ENCODE peak calls at places on chromosome 21, in four cellular contexts. One of them, this sample, is unnamed.

GRCh38 chr21:45590726-45591618 is 48.7 kb upstream of the SLC19A1 start:
- DNase-seq in IMR-90: no peak
- DNase-seq in AG04449: no peak
- DNase-seq in heart right ventricle: peak; percentile 47
- DNase-seq in this sample: no peak

GRCh38 chr21:45982256-45982757 is 737 bp downstream of the COL6A1 start:
- DNase-seq in IMR-90: no peak
- DNase-seq in AG04449: no peak
- DNase-seq in heart right ventricle: peak; percentile 36
- DNase-seq in this sample: no peak

GRCh38 chr21:39885119-39885848 is 18.0 kb downstream of the PCP4 start:
- DNase-seq in IMR-90: no peak
- DNase-seq in AG04449: no peak
- DNase-seq in heart right ventricle: peak; percentile 52
- DNase-seq in this sample: peak; percentile 36

GRCh38 chr21:28333455-28334108 is 659.1 kb downstream of the LTN1 start:
- DNase-seq in IMR-90: peak; percentile 75
- DNase-seq in AG04449: no peak
- DNase-seq in heart right ventricle: no peak
- DNase-seq in this sample: no peak

GRCh38 chr21:26453258-26453657 is 119.8 kb downstream of the CYYR1 start:
- DNase-seq in IMR-90: no peak
- DNase-seq in AG04449: no peak
- DNase-seq in heart right ventricle: no peak
- DNase-seq in this sample: no peak

GRCh38 chr21:43312011-43312410 is 114.9 kb downstream of the SIK1 start:
- DNase-seq in IMR-90: no peak
- DNase-seq in AG04449: no peak
- DNase-seq in heart right ventricle: no peak
- DNase-seq in this sample: no peak

GRCh38 chr21:17045214-17045835 is 467.5 kb upstream of the CXADR start:
- DNase-seq in IMR-90: peak; percentile 15
- DNase-seq in AG04449: no peak
- DNase-seq in heart right ventricle: no peak
- DNase-seq in this sample: peak; percentile 15

GRCh38 chr21:46189959-46190490 is 5.8 kb upstream of the SPATC1L start:
- DNase-seq in IMR-90: no peak
- DNase-seq in AG04449: no peak
- DNase-seq in heart right ventricle: no peak
- DNase-seq in this sample: no peak

GRCh38 chr21:21622460-21623234 is 624.4 kb downstream of the NCAM2 start:
- DNase-seq in IMR-90: no peak
- DNase-seq in AG04449: no peak
- DNase-seq in heart right ventricle: no peak
- DNase-seq in this sample: no peak

GRCh38 chr21:45439171-45439872 is 34.4 kb downstream of the COL18A1 start:
- DNase-seq in IMR-90: peak; percentile 89
- DNase-seq in AG04449: peak; percentile 31
- DNase-seq in heart right ventricle: peak; percentile 89
- DNase-seq in this sample: peak; percentile 71

GRCh38 chr21:42649122-42650032 is 4.0 kb upstream of the PDE9A start:
- DNase-seq in IMR-90: no peak
- DNase-seq in AG04449: no peak
- DNase-seq in heart right ventricle: no peak
- DNase-seq in this sample: no peak

GRCh38 chr21:38440746-38441145 is 57.5 kb downstream of the ERG start:
- DNase-seq in IMR-90: peak; percentile 80
- DNase-seq in AG04449: peak; percentile 59
- DNase-seq in heart right ventricle: no peak
- DNase-seq in this sample: peak; percentile 83

GRCh38 chr21:42653492-42654061 is at the start of gene PDE9A:
- DNase-seq in IMR-90: no peak
- DNase-seq in AG04449: no peak
- DNase-seq in heart right ventricle: peak; percentile 36
- DNase-seq in this sample: no peak

GRCh38 chr21:39891111-39891510 is 23.9 kb downstream of the PCP4 start:
- DNase-seq in IMR-90: no peak
- DNase-seq in AG04449: no peak
- DNase-seq in heart right ventricle: no peak
- DNase-seq in this sample: no peak

GRCh38 chr21:17527240-17527639 is 14.4 kb downstream of the CXADR start:
- DNase-seq in IMR-90: peak; percentile 41
- DNase-seq in AG04449: no peak
- DNase-seq in heart right ventricle: no peak
- DNase-seq in this sample: no peak

GRCh38 chr21:28963831-28964230 is 28.8 kb downstream of the LTN1 start:
- DNase-seq in IMR-90: no peak
- DNase-seq in AG04449: no peak
- DNase-seq in heart right ventricle: no peak
- DNase-seq in this sample: no peak

GRCh38 chr21:22791986-22792560 is 1793.9 kb downstream of the NCAM2 start:
- DNase-seq in IMR-90: peak; percentile 38
- DNase-seq in AG04449: no peak
- DNase-seq in heart right ventricle: no peak
- DNase-seq in this sample: peak; percentile 29

GRCh38 chr21:45818276-45818903 is 163.2 kb upstream of the COL6A1 start:
- DNase-seq in IMR-90: peak; percentile 90
- DNase-seq in AG04449: no peak
- DNase-seq in heart right ventricle: no peak
- DNase-seq in this sample: peak; percentile 39

GRCh38 chr21:45935628-45936027 is 45.9 kb upstream of the COL6A1 start:
- DNase-seq in IMR-90: peak; percentile 63
- DNase-seq in AG04449: no peak
- DNase-seq in heart right ventricle: no peak
- DNase-seq in this sample: peak; percentile 42

GRCh38 chr21:21029159-21029558 is 30.9 kb downstream of the NCAM2 start:
- DNase-seq in IMR-90: no peak
- DNase-seq in AG04449: no peak
- DNase-seq in heart right ventricle: no peak
- DNase-seq in this sample: peak; percentile 24

GRCh38 chr21:16792155-16792554 is 720.7 kb upstream of the CXADR start:
- DNase-seq in IMR-90: no peak
- DNase-seq in AG04449: no peak
- DNase-seq in heart right ventricle: no peak
- DNase-seq in this sample: no peak

GRCh38 chr21:27421654-27422053 is 454.8 kb upstream of the ADAMTS5 start:
- DNase-seq in IMR-90: no peak
- DNase-seq in AG04449: no peak
- DNase-seq in heart right ventricle: no peak
- DNase-seq in this sample: no peak

GRCh38 chr21:26041441-26042180 is 129.0 kb downstream of the APP start:
- DNase-seq in IMR-90: peak; percentile 63
- DNase-seq in AG04449: no peak
- DNase-seq in heart right ventricle: no peak
- DNase-seq in this sample: no peak

GRCh38 chr21:32383812-32384211 is 9.0 kb downstream of the URB1 start:
- DNase-seq in IMR-90: no peak
- DNase-seq in AG04449: no peak
- DNase-seq in heart right ventricle: no peak
- DNase-seq in this sample: no peak
- TF ChIP-seq CTCF in IMR-90: no peak
- TF ChIP-seq CTCF in AG04449: no peak
- TF ChIP-seq CTCF in heart right ventricle: no peak
- TF ChIP-seq CTCF in this sample: no peak

GRCh38 chr21:44337941-44338895 is 972 bp downstream of the CFAP410 start:
- DNase-seq in IMR-90: peak; percentile 47
- DNase-seq in AG04449: peak; percentile 5
- DNase-seq in heart right ventricle: peak; percentile 64
- DNase-seq in this sample: peak; percentile 8
- TF ChIP-seq CTCF in IMR-90: peak; percentile 28
- TF ChIP-seq CTCF in AG04449: peak; percentile 51
- TF ChIP-seq CTCF in heart right ventricle: no peak
- TF ChIP-seq CTCF in this sample: peak; percentile 50

DNA sequence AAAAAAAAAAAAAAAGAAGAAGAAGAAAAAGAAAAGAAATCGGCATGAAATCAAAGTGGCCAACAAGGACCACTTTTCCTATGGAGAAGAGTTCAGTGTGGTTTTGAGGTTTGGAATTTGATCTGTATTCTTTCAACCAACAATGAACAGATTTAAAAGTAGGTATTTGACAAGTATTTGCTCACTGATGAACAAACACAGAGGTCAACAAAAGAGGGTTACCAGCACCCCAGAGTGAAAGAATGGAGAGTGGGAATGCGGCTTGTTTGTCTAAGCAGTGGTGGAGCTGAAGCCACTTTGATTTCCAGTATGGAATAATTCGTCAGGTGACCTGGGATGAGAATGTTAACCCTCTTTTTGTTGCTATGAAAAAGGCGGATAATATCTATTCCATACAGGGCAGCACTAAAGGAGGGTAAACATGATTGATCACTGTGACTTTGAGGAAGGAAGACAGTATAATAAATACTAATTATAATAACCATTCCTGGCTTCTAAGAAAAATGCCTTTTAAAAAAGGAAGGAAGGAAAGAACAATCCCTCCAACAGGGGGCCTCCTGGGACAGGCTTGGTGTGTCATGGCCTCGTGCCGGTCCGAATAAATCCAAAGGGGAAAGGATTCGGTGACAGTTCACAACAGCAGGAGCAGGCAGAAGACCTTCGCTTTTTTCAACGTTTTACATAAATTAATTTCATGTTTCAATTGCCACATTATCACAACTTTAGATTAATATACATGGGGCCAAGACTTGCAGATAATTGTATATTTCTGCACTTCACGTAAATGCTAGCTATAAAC is 37.2 kb upstream of the SIM2 start:
- DNase-seq in IMR-90: peak; percentile 48
- DNase-seq in AG04449: no peak
- DNase-seq in heart right ventricle: no peak
- DNase-seq in this sample: peak; percentile 23
- TF ChIP-seq CTCF in IMR-90: peak; percentile 67
- TF ChIP-seq CTCF in AG04449: peak; percentile 47
- TF ChIP-seq CTCF in heart right ventricle: no peak
- TF ChIP-seq CTCF in this sample: peak; percentile 61

GRCh38 chr21:34603002-34603709 is 11.8 kb downstream of the RCAN1 start:
- DNase-seq in IMR-90: peak; percentile 70
- DNase-seq in AG04449: no peak
- DNase-seq in heart right ventricle: peak; percentile 81
- DNase-seq in this sample: peak; percentile 55
- TF ChIP-seq CTCF in IMR-90: peak; percentile 90
- TF ChIP-seq CTCF in AG04449: peak; percentile 89
- TF ChIP-seq CTCF in heart right ventricle: peak; percentile 73
- TF ChIP-seq CTCF in this sample: peak; percentile 71

DNA sequence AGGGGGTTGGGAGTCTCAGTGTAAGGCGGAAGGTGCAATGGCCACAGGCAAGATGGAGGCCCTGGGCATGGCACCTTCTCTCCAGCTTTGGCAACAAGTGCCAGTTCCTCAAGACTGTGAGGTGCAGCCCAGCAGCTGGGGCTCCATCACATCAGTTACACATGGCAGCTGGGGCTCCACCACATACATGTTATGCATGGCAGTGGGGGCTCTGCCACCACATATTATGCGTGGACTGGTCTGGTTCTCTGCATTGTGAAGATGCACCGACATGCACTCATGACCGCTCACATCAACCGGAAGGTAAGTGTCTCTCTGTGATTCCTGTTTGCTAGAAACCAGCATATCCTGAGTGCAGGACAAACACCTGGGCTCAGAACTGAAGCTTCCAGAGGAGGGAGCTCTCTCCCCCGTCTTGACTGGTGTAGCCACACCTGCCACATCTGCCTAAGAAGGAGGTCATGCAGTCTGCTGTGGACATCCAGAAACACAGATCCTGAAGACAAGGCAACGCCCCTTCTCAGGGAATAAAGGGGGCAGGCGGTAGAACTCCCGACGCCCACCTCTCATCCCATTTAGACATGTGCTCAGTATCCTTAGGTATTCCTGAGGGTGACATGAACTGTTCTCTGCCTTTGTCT is 104.1 kb upstream of the TMPRSS2 start:
- DNase-seq in IMR-90: peak; percentile 15
- DNase-seq in AG04449: no peak
- DNase-seq in heart right ventricle: no peak
- DNase-seq in this sample: no peak
- TF ChIP-seq CTCF in IMR-90: no peak
- TF ChIP-seq CTCF in AG04449: peak; percentile 7
- TF ChIP-seq CTCF in heart right ventricle: no peak
- TF ChIP-seq CTCF in this sample: peak; percentile 35

GRCh38 chr21:31117046-31117916 is 79.0 kb upstream of the KRTAP19-8 start:
- DNase-seq in IMR-90: peak; percentile 86
- DNase-seq in AG04449: peak; percentile 61
- DNase-seq in heart right ventricle: no peak
- DNase-seq in this sample: peak; percentile 53
- TF ChIP-seq CTCF in IMR-90: peak; percentile 2
- TF ChIP-seq CTCF in AG04449: no peak
- TF ChIP-seq CTCF in heart right ventricle: no peak
- TF ChIP-seq CTCF in this sample: no peak